ENCODE peak calls at places on chromosomes 12 and 14, in six cellular contexts. One of them, this sample, is unnamed.
A peak's percentile ranks its signal among the peaks of the same experiment; 100 is the strongest.

GRCh38 chr12:100234166-100234565 is 32.7 kb downstream of the DEPDC4 start:
- DNase-seq in T-cell: no peak
- DNase-seq in tibial nerve: peak; percentile 36
- DNase-seq in CMK: no peak
- DNase-seq in hypothalamus: no peak
- DNase-seq in suprapubic skin: no peak
- DNase-seq in this sample: no peak

GRCh38 chr14:75479770-75480600 is 42.3 kb upstream of the BATF start:
- DNase-seq in hypothalamus: no peak
- DNase-seq in T-cell: no peak
- DNase-seq in suprapubic skin: peak; percentile 24
- DNase-seq in tibial nerve: no peak
- DNase-seq in CMK: no peak
- DNase-seq in this sample: no peak

GRCh38 chr12:63206908-63207307 is 55.9 kb upstream of the AVPR1A start:
- DNase-seq in suprapubic skin: no peak
- DNase-seq in CMK: no peak
- DNase-seq in tibial nerve: peak; percentile 70
- DNase-seq in T-cell: no peak
- DNase-seq in hypothalamus: no peak
- DNase-seq in this sample: no peak

GRCh38 chr14:61528591-61529021 is 166.7 kb upstream of the HIF1A start:
- DNase-seq in T-cell: peak; percentile 9
- DNase-seq in CMK: no peak
- DNase-seq in hypothalamus: no peak
- DNase-seq in tibial nerve: no peak
- DNase-seq in suprapubic skin: no peak
- DNase-seq in this sample: no peak

GRCh38 chr12:96034631-96035282 is 630 bp downstream of the LTA4H start:
- DNase-seq in CMK: no peak
- DNase-seq in T-cell: no peak
- DNase-seq in hypothalamus: peak; percentile 35
- DNase-seq in tibial nerve: peak; percentile 16
- DNase-seq in suprapubic skin: no peak
- DNase-seq in this sample: peak; percentile 7

GRCh38 chr12:62917939-62918338 is 17.0 kb downstream of the PPM1H start:
- DNase-seq in T-cell: no peak
- DNase-seq in tibial nerve: no peak
- DNase-seq in CMK: no peak
- DNase-seq in suprapubic skin: no peak
- DNase-seq in hypothalamus: no peak
- DNase-seq in this sample: no peak

GRCh38 chr12:32921397-32921796 is 24.8 kb upstream of the PKP2 start:
- DNase-seq in suprapubic skin: no peak
- DNase-seq in CMK: no peak
- DNase-seq in hypothalamus: no peak
- DNase-seq in tibial nerve: no peak
- DNase-seq in T-cell: no peak
- DNase-seq in this sample: no peak

GRCh38 chr12:26264215-26264838 is 69.0 kb downstream of the SSPN start:
- DNase-seq in tibial nerve: no peak
- DNase-seq in suprapubic skin: no peak
- DNase-seq in T-cell: no peak
- DNase-seq in hypothalamus: no peak
- DNase-seq in CMK: no peak
- DNase-seq in this sample: no peak

GRCh38 chr12:49866859-49867579 is 24.1 kb upstream of the BCDIN3D start:
- DNase-seq in tibial nerve: peak; percentile 87
- DNase-seq in hypothalamus: peak; percentile 65
- DNase-seq in CMK: peak; percentile 26
- DNase-seq in suprapubic skin: peak; percentile 84
- DNase-seq in T-cell: peak; percentile 39
- DNase-seq in this sample: peak; percentile 81

This sample was measured in frontal cortex.